ENCODE peak calls at places on chromosome 12, in eight cellular contexts. One of them, this sample, is unnamed.

GRCh38 chr12:53325539-53326061 is 4.2 kb upstream of the AAAS start:
- DNase-seq in activated CD8-positive, alpha-beta memory T cell treated with anti-CD3 and anti-CD28 coated beads for 1 hour: no peak
- DNase-seq in NCI-H1092: no peak
- DNase-seq in WTC11: peak
- DNase-seq in heart right ventricle: no peak
- DNase-seq in NCI-H187: no peak
- DNase-seq in GM06990: peak
- DNase-seq in endothelial cell of umbilical vein: peak
- DNase-seq in this sample: no peak

GRCh38 chr12:114631242-114631641 is 52.7 kb downstream of the TBX3 start:
- DNase-seq in activated CD8-positive, alpha-beta memory T cell treated with anti-CD3 and anti-CD28 coated beads for 1 hour: no peak
- DNase-seq in NCI-H1092: no peak
- DNase-seq in WTC11: no peak
- DNase-seq in heart right ventricle: no peak
- DNase-seq in NCI-H187: no peak
- DNase-seq in GM06990: no peak
- DNase-seq in endothelial cell of umbilical vein: no peak
- DNase-seq in this sample: no peak

GRCh38 chr12:131694116-131694838 is 16.6 kb upstream of the SFSWAP start:
- DNase-seq in activated CD8-positive, alpha-beta memory T cell treated with anti-CD3 and anti-CD28 coated beads for 1 hour: no peak
- DNase-seq in NCI-H1092: no peak
- DNase-seq in WTC11: no peak
- DNase-seq in heart right ventricle: no peak
- DNase-seq in NCI-H187: no peak
- DNase-seq in GM06990: no peak
- DNase-seq in endothelial cell of umbilical vein: no peak
- DNase-seq in this sample: no peak

GRCh38 chr12:104579716-104580495 is 123.2 kb downstream of the CHST11 start:
- DNase-seq in activated CD8-positive, alpha-beta memory T cell treated with anti-CD3 and anti-CD28 coated beads for 1 hour: no peak
- DNase-seq in NCI-H1092: no peak
- DNase-seq in WTC11: no peak
- DNase-seq in heart right ventricle: no peak
- DNase-seq in NCI-H187: no peak
- DNase-seq in GM06990: no peak
- DNase-seq in endothelial cell of umbilical vein: no peak
- DNase-seq in this sample: no peak

GRCh38 chr12:52074656-52075408 is 4.7 kb upstream of the SMIM41 start:
- DNase-seq in activated CD8-positive, alpha-beta memory T cell treated with anti-CD3 and anti-CD28 coated beads for 1 hour: no peak
- DNase-seq in NCI-H1092: no peak
- DNase-seq in WTC11: no peak
- DNase-seq in heart right ventricle: no peak
- DNase-seq in NCI-H187: peak
- DNase-seq in GM06990: no peak
- DNase-seq in endothelial cell of umbilical vein: no peak
- DNase-seq in this sample: no peak

GRCh38 chr12:113161415-113162016 is 12.0 kb downstream of the CFAP73 start:
- DNase-seq in activated CD8-positive, alpha-beta memory T cell treated with anti-CD3 and anti-CD28 coated beads for 1 hour: no peak
- DNase-seq in NCI-H1092: no peak
- DNase-seq in WTC11: peak
- DNase-seq in heart right ventricle: no peak
- DNase-seq in NCI-H187: peak
- DNase-seq in GM06990: peak
- DNase-seq in endothelial cell of umbilical vein: no peak
- DNase-seq in this sample: peak

GRCh38 chr12:108029081-108029790 is 99.9 kb upstream of the WSCD2 start:
- DNase-seq in activated CD8-positive, alpha-beta memory T cell treated with anti-CD3 and anti-CD28 coated beads for 1 hour: no peak
- DNase-seq in NCI-H1092: no peak
- DNase-seq in WTC11: no peak
- DNase-seq in heart right ventricle: no peak
- DNase-seq in NCI-H187: no peak
- DNase-seq in GM06990: no peak
- DNase-seq in endothelial cell of umbilical vein: no peak
- DNase-seq in this sample: no peak

GRCh38 chr12:26696613-26697092 is 136.3 kb downstream of the ITPR2 start:
- DNase-seq in activated CD8-positive, alpha-beta memory T cell treated with anti-CD3 and anti-CD28 coated beads for 1 hour: no peak
- DNase-seq in NCI-H1092: no peak
- DNase-seq in WTC11: no peak
- DNase-seq in heart right ventricle: no peak
- DNase-seq in NCI-H187: no peak
- DNase-seq in GM06990: no peak
- DNase-seq in endothelial cell of umbilical vein: peak
- DNase-seq in this sample: no peak

GRCh38 chr12:51686727-51687126 is 95.7 kb downstream of the SCN8A start:
- DNase-seq in activated CD8-positive, alpha-beta memory T cell treated with anti-CD3 and anti-CD28 coated beads for 1 hour: no peak
- DNase-seq in NCI-H1092: no peak
- DNase-seq in WTC11: no peak
- DNase-seq in heart right ventricle: no peak
- DNase-seq in NCI-H187: no peak
- DNase-seq in GM06990: no peak
- DNase-seq in endothelial cell of umbilical vein: peak
- DNase-seq in this sample: peak

GRCh38 chr12:108214046-108214445 is 85.0 kb downstream of the WSCD2 start:
- DNase-seq in activated CD8-positive, alpha-beta memory T cell treated with anti-CD3 and anti-CD28 coated beads for 1 hour: no peak
- DNase-seq in NCI-H1092: no peak
- DNase-seq in WTC11: no peak
- DNase-seq in heart right ventricle: no peak
- DNase-seq in NCI-H187: no peak
- DNase-seq in GM06990: no peak
- DNase-seq in endothelial cell of umbilical vein: no peak
- DNase-seq in this sample: no peak

GRCh38 chr12:6354539-6355393 is 12.9 kb upstream of the TNFRSF1A start:
- DNase-seq in activated CD8-positive, alpha-beta memory T cell treated with anti-CD3 and anti-CD28 coated beads for 1 hour: no peak
- DNase-seq in NCI-H1092: no peak
- DNase-seq in WTC11: no peak
- DNase-seq in heart right ventricle: no peak
- DNase-seq in NCI-H187: no peak
- DNase-seq in GM06990: no peak
- DNase-seq in endothelial cell of umbilical vein: no peak
- DNase-seq in this sample: no peak

GRCh38 chr12:121296618-121297476 is at the start of gene CAMKK2:
- DNase-seq in activated CD8-positive, alpha-beta memory T cell treated with anti-CD3 and anti-CD28 coated beads for 1 hour: peak
- DNase-seq in NCI-H1092: peak
- DNase-seq in WTC11: peak
- DNase-seq in heart right ventricle: peak
- DNase-seq in NCI-H187: peak
- DNase-seq in GM06990: peak
- DNase-seq in endothelial cell of umbilical vein: peak
- DNase-seq in this sample: peak

GRCh38 chr12:114945351-114945750 is 261.4 kb upstream of the TBX3 start:
- DNase-seq in activated CD8-positive, alpha-beta memory T cell treated with anti-CD3 and anti-CD28 coated beads for 1 hour: no peak
- DNase-seq in NCI-H1092: no peak
- DNase-seq in WTC11: no peak
- DNase-seq in heart right ventricle: no peak
- DNase-seq in NCI-H187: no peak
- DNase-seq in GM06990: no peak
- DNase-seq in endothelial cell of umbilical vein: no peak
- DNase-seq in this sample: no peak

GRCh38 chr12:62435337-62436163 is 31.1 kb upstream of the MON2 start:
- DNase-seq in activated CD8-positive, alpha-beta memory T cell treated with anti-CD3 and anti-CD28 coated beads for 1 hour: peak
- DNase-seq in NCI-H1092: peak
- DNase-seq in WTC11: peak
- DNase-seq in heart right ventricle: peak
- DNase-seq in NCI-H187: no peak
- DNase-seq in GM06990: peak
- DNase-seq in endothelial cell of umbilical vein: peak
- DNase-seq in this sample: peak

GRCh38 chr12:124390442-124391116 is 95.7 kb downstream of the RFLNA start:
- DNase-seq in activated CD8-positive, alpha-beta memory T cell treated with anti-CD3 and anti-CD28 coated beads for 1 hour: no peak
- DNase-seq in NCI-H1092: no peak
- DNase-seq in WTC11: no peak
- DNase-seq in heart right ventricle: peak
- DNase-seq in NCI-H187: no peak
- DNase-seq in GM06990: peak
- DNase-seq in endothelial cell of umbilical vein: peak
- DNase-seq in this sample: no peak

GRCh38 chr12:70070494-70071007 is 172.7 kb upstream of the CNOT2 start:
- DNase-seq in activated CD8-positive, alpha-beta memory T cell treated with anti-CD3 and anti-CD28 coated beads for 1 hour: no peak
- DNase-seq in NCI-H1092: peak
- DNase-seq in WTC11: no peak
- DNase-seq in heart right ventricle: no peak
- DNase-seq in NCI-H187: no peak
- DNase-seq in GM06990: no peak
- DNase-seq in endothelial cell of umbilical vein: no peak
- DNase-seq in this sample: peak

GRCh38 chr12:32159925-32160324 is 53.3 kb downstream of the BICD1 start:
- DNase-seq in activated CD8-positive, alpha-beta memory T cell treated with anti-CD3 and anti-CD28 coated beads for 1 hour: no peak
- DNase-seq in NCI-H1092: no peak
- DNase-seq in WTC11: no peak
- DNase-seq in heart right ventricle: no peak
- DNase-seq in NCI-H187: no peak
- DNase-seq in GM06990: no peak
- DNase-seq in endothelial cell of umbilical vein: no peak
- DNase-seq in this sample: peak

GRCh38 chr12:52204931-52205505 is 13.2 kb upstream of the KRT80 start:
- DNase-seq in activated CD8-positive, alpha-beta memory T cell treated with anti-CD3 and anti-CD28 coated beads for 1 hour: no peak
- DNase-seq in NCI-H1092: no peak
- DNase-seq in WTC11: no peak
- DNase-seq in heart right ventricle: no peak
- DNase-seq in NCI-H187: no peak
- DNase-seq in GM06990: no peak
- DNase-seq in endothelial cell of umbilical vein: no peak
- DNase-seq in this sample: no peak

GRCh38 chr12:66242261-66242760 is 53.3 kb downstream of the IRAK3 start:
- DNase-seq in activated CD8-positive, alpha-beta memory T cell treated with anti-CD3 and anti-CD28 coated beads for 1 hour: no peak
- DNase-seq in NCI-H1092: no peak
- DNase-seq in WTC11: no peak
- DNase-seq in heart right ventricle: no peak
- DNase-seq in NCI-H187: no peak
- DNase-seq in GM06990: no peak
- DNase-seq in endothelial cell of umbilical vein: no peak
- DNase-seq in this sample: no peak

GRCh38 chr12:125331342-125332052 is 266.3 kb downstream of the AACS start:
- DNase-seq in activated CD8-positive, alpha-beta memory T cell treated with anti-CD3 and anti-CD28 coated beads for 1 hour: no peak
- DNase-seq in NCI-H1092: no peak
- DNase-seq in WTC11: no peak
- DNase-seq in heart right ventricle: no peak
- DNase-seq in NCI-H187: no peak
- DNase-seq in GM06990: peak
- DNase-seq in endothelial cell of umbilical vein: no peak
- DNase-seq in this sample: peak

GRCh38 chr12:28463396-28463795 is 273.1 kb downstream of the CCDC91 start:
- DNase-seq in activated CD8-positive, alpha-beta memory T cell treated with anti-CD3 and anti-CD28 coated beads for 1 hour: no peak
- DNase-seq in NCI-H1092: no peak
- DNase-seq in WTC11: no peak
- DNase-seq in heart right ventricle: no peak
- DNase-seq in NCI-H187: no peak
- DNase-seq in GM06990: no peak
- DNase-seq in endothelial cell of umbilical vein: no peak
- DNase-seq in this sample: no peak

GRCh38 chr12:17169726-17170471 is 563.9 kb upstream of the LMO3 start:
- DNase-seq in activated CD8-positive, alpha-beta memory T cell treated with anti-CD3 and anti-CD28 coated beads for 1 hour: no peak
- DNase-seq in NCI-H1092: no peak
- DNase-seq in WTC11: no peak
- DNase-seq in heart right ventricle: no peak
- DNase-seq in NCI-H187: no peak
- DNase-seq in GM06990: no peak
- DNase-seq in endothelial cell of umbilical vein: no peak
- DNase-seq in this sample: no peak

GRCh38 chr12:71708658-71709057 is 22.8 kb downstream of the TMEM19 start:
- DNase-seq in activated CD8-positive, alpha-beta memory T cell treated with anti-CD3 and anti-CD28 coated beads for 1 hour: no peak
- DNase-seq in NCI-H1092: no peak
- DNase-seq in WTC11: no peak
- DNase-seq in heart right ventricle: no peak
- DNase-seq in NCI-H187: no peak
- DNase-seq in GM06990: no peak
- DNase-seq in endothelial cell of umbilical vein: no peak
- DNase-seq in this sample: no peak

GRCh38 chr12:87953257-87953860 is 75.8 kb downstream of the C12orf50 start:
- DNase-seq in activated CD8-positive, alpha-beta memory T cell treated with anti-CD3 and anti-CD28 coated beads for 1 hour: no peak
- DNase-seq in NCI-H1092: no peak
- DNase-seq in WTC11: no peak
- DNase-seq in heart right ventricle: no peak
- DNase-seq in NCI-H187: no peak
- DNase-seq in GM06990: no peak
- DNase-seq in endothelial cell of umbilical vein: peak
- DNase-seq in this sample: peak

This sample was measured in A673.